ENCODE peak calls at places on chromosomes 2 and 18, in four cellular contexts. One of them, this sample, is unnamed.

GRCh38 chr18:53790817-53791216 is 433.7 kb downstream of the MBD2 start:
- DNase-seq in DMS153: no peak
- DNase-seq in NCI-H460: no peak
- DNase-seq in iris pigment epithelial cell: peak
- DNase-seq in this sample: no peak

GRCh38 chr2:180707867-180708205 is 272.6 kb upstream of the UBE2E3 start:
- DNase-seq in iris pigment epithelial cell: peak
- DNase-seq in DMS153: peak
- DNase-seq in NCI-H460: no peak
- DNase-seq in this sample: no peak

GRCh38 chr2:70946832-70947442 is 11.2 kb downstream of the ATP6V1B1 start:
- DNase-seq in NCI-H460: peak
- DNase-seq in DMS153: peak
- DNase-seq in iris pigment epithelial cell: peak
- DNase-seq in this sample: no peak

GRCh38 chr2:105790467-105791118 is 45.9 kb downstream of the NCK2 start:
- DNase-seq in DMS153: no peak
- DNase-seq in NCI-H460: no peak
- DNase-seq in iris pigment epithelial cell: no peak
- DNase-seq in this sample: no peak

GRCh38 chr2:219521066-219521880 is 7.0 kb downstream of the ASIC4 start:
- DNase-seq in DMS153: no peak
- DNase-seq in NCI-H460: peak
- DNase-seq in iris pigment epithelial cell: peak
- DNase-seq in this sample: no peak

GRCh38 chr2:237594514-237594871 is 4.0 kb upstream of the RAB17 start:
- DNase-seq in DMS153: no peak
- DNase-seq in NCI-H460: no peak
- DNase-seq in iris pigment epithelial cell: no peak
- DNase-seq in this sample: no peak

GRCh38 chr2:241560181-241560882 is 1.8 kb downstream of the BOK start:
- DNase-seq in DMS153: no peak
- DNase-seq in NCI-H460: no peak
- DNase-seq in iris pigment epithelial cell: no peak
- DNase-seq in this sample: no peak

GRCh38 chr2:130391058-130391871 is 35.4 kb downstream of the PTPN18 start:
- DNase-seq in NCI-H460: peak
- DNase-seq in iris pigment epithelial cell: peak
- DNase-seq in DMS153: peak
- DNase-seq in this sample: peak

GRCh38 chr2:41854227-41854626 is 193.6 kb upstream of the PKDCC start:
- DNase-seq in DMS153: no peak
- DNase-seq in NCI-H460: no peak
- DNase-seq in iris pigment epithelial cell: no peak
- DNase-seq in this sample: no peak

GRCh38 chr2:151862688-151863087 is 34.5 kb upstream of the ARL5A start:
- DNase-seq in iris pigment epithelial cell: no peak
- DNase-seq in NCI-H460: no peak
- DNase-seq in DMS153: no peak
- DNase-seq in this sample: no peak

This sample was measured in esophagus squamous epithelium.